ENCODE peak calls at places on chromosome 14, in four cellular contexts. G is stomach, A is upper lobe of left lung, R is SK-N-SH. P is an unnamed sample.

GRCh38 chr14:28983279-28983678 is 216.7 kb downstream of the FOXG1 start:
- DNase-seq in G (no peak), A (no peak), R (no peak), P (no peak)

GRCh38 chr14:92253381-92253894 is 69.5 kb upstream of the SLC24A4 start:
- DNase-seq in G (no peak), A (peak; percentile 20), R (no peak), P (no peak)

GRCh38 chr14:68702105-68702504 is 90.8 kb downstream of the ZFP36L1 start:
- DNase-seq in G (no peak), A (no peak), R (no peak), P (no peak)

GRCh38 chr14:61438860-61439765 is 117.7 kb downstream of the PRKCH start:
- DNase-seq in G (peak; percentile 61), A (no peak), R (no peak), P (no peak)

GRCh38 chr14:41642402-41643195 is 35.9 kb downstream of the LRFN5 start:
- DNase-seq in G (no peak), A (no peak), R (no peak), P (no peak)

GRCh38 chr14:105894978-105895881 is 368.8 kb downstream of the TMEM121 start:
- DNase-seq in G (no peak), A (peak; percentile 64), R (peak; percentile 25), P (no peak)

GRCh38 chr14:101505216-101505970 is 55.9 kb upstream of the DIO3 start:
- DNase-seq in G (peak; percentile 24), A (no peak), R (no peak), P (peak; percentile 19)

GRCh38 chr14:23068792-23069412 is 11.6 kb upstream of the CDH24 start:
- DNase-seq in G (peak; percentile 84), A (no peak), R (peak; percentile 89), P (peak; percentile 78)

GRCh38 chr14:90540437-90540836 is 143.6 kb downstream of the CALM1 start:
- DNase-seq in G (no peak), A (no peak), R (no peak), P (no peak)

GRCh38 chr14:34043627-34044372 is 92.9 kb upstream of the EGLN3 start:
- DNase-seq in G (no peak), A (no peak), R (no peak), P (no peak)

GRCh38 chr14:22715186-22715812 is 51.2 kb upstream of the OXA1L start:
- DNase-seq in G (no peak), A (no peak), R (peak; percentile 8), P (no peak)

GRCh38 chr14:50520947-50521815 is 11.2 kb downstream of the MAP4K5 start:
- DNase-seq in G (no peak), A (no peak), R (no peak), P (no peak)

GRCh38 chr14:68814376-68815287 is 21.8 kb upstream of the ZFP36L1 start:
- DNase-seq in G (no peak), A (no peak), R (peak; percentile 71), P (peak; percentile 60)

GRCh38 chr14:102116361-102117180 is 23.1 kb upstream of the WDR20 start:
- DNase-seq in G (no peak), A (peak; percentile 56), R (no peak), P (no peak)

GRCh38 chr14:61466249-61466904 is 145.0 kb downstream of the PRKCH start:
- DNase-seq in G (no peak), A (peak; percentile 55), R (no peak), P (peak; percentile 89)

GRCh38 chr14:30443368-30444007 is 115.5 kb upstream of the G2E3 start:
- DNase-seq in G (no peak), A (no peak), R (peak; percentile 11), P (no peak)

GRCh38 chr14:88559852-88560251 is 3.0 kb upstream of the ZC3H14 start:
- DNase-seq in G (no peak), A (no peak), R (peak; percentile 41), P (no peak)

GRCh38 chr14:29668201-29668600 is 259.4 kb downstream of the PRKD1 start:
- DNase-seq in G (no peak), A (no peak), R (no peak), P (no peak)

GRCh38 chr14:51873221-51873893 is 12.9 kb downstream of the GNG2 start:
- DNase-seq in G (no peak), A (no peak), R (peak; percentile 33), P (no peak)

DNA sequence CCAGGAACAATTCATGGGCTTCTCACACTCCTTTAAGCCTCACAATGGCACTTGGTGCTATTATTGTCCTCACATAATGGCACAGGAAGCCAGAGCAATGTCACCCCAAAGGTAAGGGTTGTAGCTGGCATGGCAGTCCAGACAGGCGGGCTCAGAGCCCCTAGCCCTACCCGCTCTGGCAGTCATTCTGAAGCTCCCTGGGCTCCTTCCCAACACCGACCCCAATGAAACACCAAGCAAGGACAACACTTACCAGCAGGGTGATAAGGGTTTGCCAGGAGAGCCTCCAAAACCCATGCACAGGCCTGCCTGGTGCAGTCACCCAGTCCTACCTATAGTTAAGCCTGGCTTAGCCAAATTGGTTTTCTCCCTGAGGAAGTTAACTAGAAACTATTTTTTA is 30.8 kb downstream of the MAX start:
- DNase-seq in G (no peak), A (no peak), R (no peak), P (no peak)
- H3K36me3 ChIP-seq in G (peaks cover 60% of the 10 kb centered on the region), A (peaks cover 15% of the 10 kb centered on the region), R (peaks cover 34% of the 10 kb centered on the region), P (no peaks in the 10 kb centered on the region)

DNA sequence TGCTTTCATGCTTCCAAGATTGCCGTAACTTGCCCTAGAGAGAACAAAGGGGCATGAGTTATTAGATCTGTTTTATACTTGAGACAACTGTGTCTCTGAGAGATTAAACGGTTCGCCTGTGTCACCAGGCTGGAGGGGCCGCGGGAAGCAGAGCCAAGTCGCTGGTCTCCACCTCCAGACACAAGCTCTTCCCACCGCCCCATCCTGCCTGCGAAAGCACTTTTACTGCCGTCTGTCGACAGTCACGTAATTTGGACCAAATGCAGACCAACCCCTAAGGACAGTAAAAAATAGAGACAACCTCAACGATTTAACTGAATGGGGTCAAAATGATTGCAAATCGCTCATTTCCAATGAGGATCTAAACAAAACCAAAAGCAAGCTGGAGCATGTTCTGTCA is 17.3 kb downstream of the GSC start:
- DNase-seq in G (no peak), A (peak; percentile 17), R (no peak), P (no peak)
- H3K27ac ChIP-seq in G (no peak overlapping the region), A (no peak overlapping the region), R (no peak overlapping the region), P (no peak overlapping the region)

GRCh38 chr14:58709949-58710348 is 72.2 kb downstream of the DACT1 start:
- DNase-seq in G (no peak), A (no peak), R (no peak), P (no peak)

GRCh38 chr14:58711382-58711781 is 73.6 kb downstream of the DACT1 start:
- DNase-seq in G (no peak), A (no peak), R (no peak), P (no peak)

GRCh38 chr14:58716706-58717105 is 78.9 kb downstream of the DACT1 start:
- DNase-seq in G (no peak), A (no peak), R (no peak), P (no peak)

GRCh38 chr14:58713677-58714076 is 75.9 kb downstream of the DACT1 start:
- DNase-seq in G (no peak), A (no peak), R (no peak), P (no peak)

GRCh38 chr14:58712357-58712756 is 74.6 kb downstream of the DACT1 start:
- DNase-seq in G (no peak), A (peak; percentile 15), R (peak; percentile 27), P (no peak)
- TF ChIP-seq EP300 in G (no peak), A (no peak), R (peak; percentile 46), P (no peak)

DNA sequence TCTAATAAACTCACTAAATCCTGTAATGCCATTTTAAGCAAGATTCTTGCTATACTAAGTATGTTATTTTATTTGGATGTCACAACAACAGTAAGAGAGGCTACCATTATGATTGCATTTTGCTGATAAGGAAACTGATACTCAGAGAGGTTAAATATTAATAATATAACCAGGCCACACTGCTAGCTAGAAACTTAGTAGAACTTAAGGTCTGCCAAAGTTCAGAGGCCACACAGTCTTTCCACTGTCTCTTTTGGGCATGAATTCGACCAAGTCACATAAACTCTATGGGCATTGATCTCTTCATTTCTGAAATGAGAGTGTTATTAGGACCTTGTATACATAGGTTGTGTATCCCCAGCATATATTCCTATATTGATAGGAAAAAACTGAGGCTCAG is 147.9 kb downstream of the SYNE2 start:
- DNase-seq in G (no peak), A (no peak), R (no peak), P (no peak)
- H3K36me3 ChIP-seq in G (peaks cover 96% of the 10 kb centered on the region), A (peaks cover 27% of the 10 kb centered on the region), R (peaks cover 38% of the 10 kb centered on the region), P (no peaks in the 10 kb centered on the region)

GRCh38 chr14:74492413-74493342 is at the start of gene NPC2:
- DNase-seq in G (no peak), A (no peak), R (no peak), P (no peak)
- H3K27ac ChIP-seq in G (peak within 1 kb of the TSS; percentile 96), A (peak within 1 kb of the TSS; percentile 93), R (peak within 1 kb of the TSS; percentile 80), P (peak within 1 kb of the TSS; percentile 80)

GRCh38 chr14:69848156-69848555 is 31.1 kb upstream of the SMOC1 start:
- DNase-seq in G (no peak), A (no peak), R (no peak), P (no peak)

GRCh38 chr14:69848903-69849391 is 30.3 kb upstream of the SMOC1 start:
- DNase-seq in G (no peak), A (no peak), R (no peak), P (no peak)

GRCh38 chr14:69852897-69853296 is 26.3 kb upstream of the SMOC1 start:
- DNase-seq in G (no peak), A (no peak), R (no peak), P (no peak)

GRCh38 chr14:69850736-69851112 is 28.5 kb upstream of the SMOC1 start:
- DNase-seq in G (no peak), A (no peak), R (no peak), P (no peak)

DNA sequence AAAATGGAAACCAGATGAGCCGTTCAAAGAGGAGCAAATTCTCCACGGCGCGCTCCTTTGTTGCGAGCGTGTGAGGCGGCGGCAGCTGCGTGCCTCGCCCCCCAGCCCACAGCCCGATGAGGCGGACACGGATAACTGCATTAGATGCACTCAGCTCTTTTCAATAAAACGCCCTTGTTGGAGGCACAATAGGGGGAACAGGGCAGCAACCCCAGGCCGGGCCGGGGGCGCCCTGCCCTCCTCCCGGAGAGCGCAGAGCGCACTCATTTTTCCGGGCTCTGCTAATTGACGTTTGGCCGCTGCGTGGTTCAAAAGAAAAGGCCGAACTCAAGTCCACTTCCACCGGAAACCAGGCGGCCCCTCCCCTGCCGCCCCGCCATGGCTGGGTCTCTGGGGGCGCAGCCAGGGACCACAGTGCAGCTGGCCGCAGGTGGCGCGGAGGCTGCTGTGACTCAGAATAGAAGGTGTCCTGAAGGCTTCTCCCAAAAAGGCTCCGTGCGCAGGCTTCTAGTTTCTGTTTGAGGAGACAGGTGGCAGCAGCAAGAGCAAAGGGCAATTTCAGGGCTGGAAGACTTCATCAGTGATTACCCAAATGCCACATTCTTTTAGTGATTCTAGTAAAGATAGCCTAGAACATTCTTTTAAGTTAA is 29.0 kb upstream of the SMOC1 start:
- DNase-seq in G (no peak), A (peak; percentile 52), R (no peak), P (no peak)
- TF ChIP-seq EP300 in G (no peak), A (no peak), R (no peak), P (no peak)